ENCODE peak calls at places on chromosome 5, in seven cellular contexts. One of them, this sample, is unnamed.

GRCh38 chr5:174412941-174413340 is 311.4 kb upstream of the MSX2 start:
- DNase-seq in MCF 10A: no peak
- DNase-seq in ELR: peak
- DNase-seq in NCI-H1092 treated with DMSO at 0.1 percent for 48 hours: no peak
- DNase-seq in sigmoid colon: no peak
- DNase-seq in T-helper 9 cell: no peak
- DNase-seq in astrocyte of the spinal cord: no peak
- DNase-seq in this sample: no peak

GRCh38 chr5:127440831-127441230 is 76.6 kb upstream of the PRRC1 start:
- DNase-seq in MCF 10A: no peak
- DNase-seq in ELR: peak
- DNase-seq in NCI-H1092 treated with DMSO at 0.1 percent for 48 hours: no peak
- DNase-seq in sigmoid colon: no peak
- DNase-seq in T-helper 9 cell: no peak
- DNase-seq in astrocyte of the spinal cord: peak
- DNase-seq in this sample: no peak

GRCh38 chr5:6652025-6652424 is 18.8 kb downstream of the SRD5A1 start:
- DNase-seq in MCF 10A: no peak
- DNase-seq in ELR: no peak
- DNase-seq in NCI-H1092 treated with DMSO at 0.1 percent for 48 hours: no peak
- DNase-seq in sigmoid colon: no peak
- DNase-seq in T-helper 9 cell: no peak
- DNase-seq in astrocyte of the spinal cord: no peak
- DNase-seq in this sample: no peak

GRCh38 chr5:141002667-141002965 is 36.3 kb downstream of the PCDHAC2 start:
- DNase-seq in MCF 10A: no peak
- DNase-seq in ELR: no peak
- DNase-seq in NCI-H1092 treated with DMSO at 0.1 percent for 48 hours: no peak
- DNase-seq in sigmoid colon: no peak
- DNase-seq in T-helper 9 cell: no peak
- DNase-seq in astrocyte of the spinal cord: no peak
- DNase-seq in this sample: no peak

GRCh38 chr5:68538886-68539420 is 323.4 kb downstream of the PIK3R1 start:
- DNase-seq in MCF 10A: no peak
- DNase-seq in ELR: no peak
- DNase-seq in NCI-H1092 treated with DMSO at 0.1 percent for 48 hours: no peak
- DNase-seq in sigmoid colon: no peak
- DNase-seq in T-helper 9 cell: no peak
- DNase-seq in astrocyte of the spinal cord: no peak
- DNase-seq in this sample: no peak

GRCh38 chr5:181205735-181206401 is 872 bp upstream of the TRIM7 start:
- DNase-seq in MCF 10A: no peak
- DNase-seq in ELR: peak
- DNase-seq in NCI-H1092 treated with DMSO at 0.1 percent for 48 hours: no peak
- DNase-seq in sigmoid colon: peak
- DNase-seq in T-helper 9 cell: no peak
- DNase-seq in astrocyte of the spinal cord: no peak
- DNase-seq in this sample: peak

GRCh38 chr5:58763390-58763789 is 180.5 kb downstream of the RAB3C start:
- DNase-seq in MCF 10A: no peak
- DNase-seq in ELR: no peak
- DNase-seq in NCI-H1092 treated with DMSO at 0.1 percent for 48 hours: no peak
- DNase-seq in sigmoid colon: no peak
- DNase-seq in T-helper 9 cell: no peak
- DNase-seq in astrocyte of the spinal cord: no peak
- DNase-seq in this sample: no peak

GRCh38 chr5:40791715-40792139 is 6.4 kb downstream of the PRKAA1 start:
- DNase-seq in MCF 10A: peak
- DNase-seq in ELR: peak
- DNase-seq in NCI-H1092 treated with DMSO at 0.1 percent for 48 hours: no peak
- DNase-seq in sigmoid colon: no peak
- DNase-seq in T-helper 9 cell: no peak
- DNase-seq in astrocyte of the spinal cord: no peak
- DNase-seq in this sample: peak

GRCh38 chr5:52657231-52657645 is 130.5 kb upstream of the ITGA1 start:
- DNase-seq in MCF 10A: peak
- DNase-seq in ELR: peak
- DNase-seq in NCI-H1092 treated with DMSO at 0.1 percent for 48 hours: peak
- DNase-seq in sigmoid colon: no peak
- DNase-seq in T-helper 9 cell: no peak
- DNase-seq in astrocyte of the spinal cord: peak
- DNase-seq in this sample: peak

GRCh38 chr5:172504736-172505402 is 50.5 kb upstream of the SH3PXD2B start:
- DNase-seq in MCF 10A: no peak
- DNase-seq in ELR: no peak
- DNase-seq in NCI-H1092 treated with DMSO at 0.1 percent for 48 hours: no peak
- DNase-seq in sigmoid colon: peak
- DNase-seq in T-helper 9 cell: no peak
- DNase-seq in astrocyte of the spinal cord: no peak
- DNase-seq in this sample: no peak

GRCh38 chr5:34539183-34539582 is 116.9 kb upstream of the RAI14 start:
- DNase-seq in MCF 10A: no peak
- DNase-seq in ELR: no peak
- DNase-seq in NCI-H1092 treated with DMSO at 0.1 percent for 48 hours: no peak
- DNase-seq in sigmoid colon: no peak
- DNase-seq in T-helper 9 cell: no peak
- DNase-seq in astrocyte of the spinal cord: no peak
- DNase-seq in this sample: no peak